ENCODE peak calls at places on chromosomes 11 and 22, in five cellular contexts. T, P, A, H and E are unnamed samples. For H3K36me3 and H3K9me3, the result is how much of the 10 kb centered on the place peaks cover.

GRCh38 chr11:44622190-44622650 is 56.8 kb downstream of the CD82 start:
- DNase-seq in T (no peak), H (peak), A (no peak), P (no peak), E (no peak)

GRCh38 chr11:43579919-43580276 is 100.6 kb upstream of the HSD17B12 start:
- DNase-seq in P (no peak), T (no peak), H (no peak), A (no peak), E (no peak)

GRCh38 chr11:85672111-85672875 is 7.4 kb upstream of the CREBZF start:
- DNase-seq in T (no peak), A (no peak), H (no peak), P (no peak), E (no peak)

GRCh38 chr11:77557553-77557952 is 32.2 kb upstream of the AQP11 start:
- DNase-seq in H (no peak), P (no peak), A (no peak), T (peak), E (no peak)

GRCh38 chr11:113675003-113675471 is 31.1 kb downstream of the TMPRSS5 start:
- DNase-seq in A (no peak), H (no peak), P (no peak), T (peak), E (no peak)

GRCh38 chr22:43889366-43890253 is 2.2 kb downstream of the PNPLA5 start:
- DNase-seq in P (peak), T (peak), H (no peak), A (no peak), E (no peak)

GRCh38 chr11:1832181-1832988 is 2.4 kb upstream of the SYT8 start:
- DNase-seq in P (peak), T (peak), H (peak), A (peak), E (peak)

GRCh38 chr11:67255864-67256263 is 10.4 kb upstream of the GRK2 start:
- DNase-seq in H (no peak), T (no peak), P (peak), A (no peak), E (no peak)

GRCh38 chr11:20161230-20161918 is 1.1 kb upstream of the DBX1 start:
- DNase-seq in P (no peak), T (no peak), H (no peak), A (no peak), E (no peak)

GRCh38 chr11:76744186-76745058 is 38.7 kb upstream of the TSKU start:
- DNase-seq in H (no peak), A (no peak), T (peak), P (no peak), E (peak)

GRCh38 chr11:104124979-104125378 is 39.0 kb downstream of the PDGFD start:
- DNase-seq in P (no peak), H (no peak), T (no peak), A (no peak), E (no peak)

GRCh38 chr11:57662893-57663292 is 5.0 kb upstream of the ZDHHC5 start:
- DNase-seq in A (no peak), P (no peak), H (no peak), T (no peak), E (no peak)

GRCh38 chr11:22730319-22730718 is 63.9 kb downstream of the GAS2 start:
- DNase-seq in H (no peak), T (peak), P (no peak), A (no peak), E (no peak)

GRCh38 chr22:24595863-24596262 is 3.0 kb upstream of the LRRC75B start:
- DNase-seq in A (no peak), T (no peak), H (no peak), P (peak), E (no peak)

GRCh38 chr11:12235080-12235479 is 124.7 kb downstream of the MICAL2 start:
- DNase-seq in T (no peak), H (no peak), P (no peak), A (no peak), E (no peak)

GRCh38 chr11:126109941-126110731 is 47.5 kb upstream of the CDON start:
- DNase-seq in H (no peak), T (peak), A (no peak), P (no peak), E (peak)

GRCh38 chr11:62392944-62393628 is 25.7 kb upstream of the SCGB1A1 start:
- DNase-seq in H (no peak), P (no peak), T (no peak), A (no peak), E (no peak)

GRCh38 chr11:105447936-105448702 is 161.8 kb upstream of the GRIA4 start:
- DNase-seq in A (no peak), P (no peak), H (no peak), T (no peak), E (no peak)

GRCh38 chr11:69215216-69215615 is 59.5 kb downstream of the SMIM38 start:
- DNase-seq in T (no peak), H (no peak), P (no peak), A (no peak), E (no peak)

GRCh38 chr22:31036671-31037550 is 44.2 kb upstream of the SMTN start:
- DNase-seq in A (no peak), T (peak), H (no peak), P (peak), E (peak)

GRCh38 chr11:11512502-11512901 is 109.3 kb downstream of the GALNT18 start:
- DNase-seq in A (no peak), P (no peak), T (no peak), H (no peak), E (no peak)

GRCh38 chr22:43974028-43974545 is 18.8 kb downstream of the SAMM50 start:
- DNase-seq in T (no peak), H (no peak), P (no peak), A (no peak), E (no peak)

GRCh38 chr11:110613526-110613925 is 98.7 kb downstream of the ARHGAP20 start:
- DNase-seq in A (no peak), P (no peak), H (no peak), T (no peak), E (no peak)

GRCh38 chr11:2216400-2217064 is 44.9 kb upstream of the TH start:
- DNase-seq in P (no peak), T (no peak), A (no peak), H (no peak), E (no peak)

GRCh38 chr11:75516140-75516539 is 9.6 kb downstream of the GDPD5 start:
- DNase-seq in A (no peak), T (no peak), P (no peak), H (no peak), E (no peak)

GRCh38 chr22:44426981-44427380 is 71.1 kb downstream of the RTL6 start:
- DNase-seq in T (no peak), P (no peak), A (no peak), H (no peak), E (no peak)

GRCh38 chr11:96817488-96817887 is 427.7 kb downstream of the JRKL start:
- DNase-seq in H (no peak), A (no peak), P (no peak), T (no peak), E (no peak)

GRCh38 chr11:69293819-69294505 is at the start of gene MYEOV:
- DNase-seq in P (peak), T (peak), H (no peak), A (no peak), E (no peak)

GRCh38 chr22:20795014-20795413 is 21.1 kb downstream of the SERPIND1 start:
- DNase-seq in H (no peak), A (no peak), P (no peak), T (no peak), E (no peak)

GRCh38 chr22:20792221-20792965 is 18.5 kb downstream of the SERPIND1 start:
- DNase-seq in H (no peak), T (no peak), P (no peak), A (no peak), E (no peak)

GRCh38 chr22:20794132-20794990 is 20.4 kb downstream of the SERPIND1 start:
- DNase-seq in T (no peak), A (no peak), H (no peak), P (no peak), E (no peak)

GRCh38 chr22:20793386-20794131 is 19.6 kb downstream of the SERPIND1 start:
- DNase-seq in A (no peak), T (no peak), H (no peak), P (no peak), E (no peak)

GRCh38 chr22:20792966-20793332 is 19.0 kb downstream of the SERPIND1 start:
- DNase-seq in A (no peak), T (no peak), H (no peak), P (no peak), E (no peak)
- H3K36me3 ChIP-seq in A (half or more), T (under half), H (under half), P (under half), E (half or more)

GRCh38 chr11:70631624-70632047 is 233.3 kb downstream of the CTTN start:
- DNase-seq in A (no peak), P (no peak), H (no peak), T (no peak), E (no peak)
- H3K9me3 ChIP-seq in A (under half), P (under half), H (under half), T (under half), E (under half)

GRCh38 chr11:3854977-3855807 is at the start of gene STIM1:
- DNase-seq in T (peak), P (peak), H (peak), A (peak), E (peak)
- H3K27ac ChIP-seq in T (peak), P (peak), H (peak), A (peak), E (peak)

GRCh38 chr11:71482216-71482615 is 29.2 kb downstream of the NADSYN1 start:
- DNase-seq in T (no peak), H (no peak), P (no peak), A (no peak), E (no peak)

GRCh38 chr11:71482746-71483364 is 29.9 kb downstream of the NADSYN1 start:
- DNase-seq in A (no peak), H (no peak), T (no peak), P (no peak), E (no peak)

GRCh38 chr11:71484248-71485062 is 31.5 kb downstream of the NADSYN1 start:
- DNase-seq in H (no peak), T (no peak), P (no peak), A (no peak), E (no peak)

GRCh38 chr11:71485063-71485399 is 32.0 kb downstream of the NADSYN1 start:
- DNase-seq in H (no peak), T (no peak), A (no peak), P (no peak), E (no peak)

GRCh38 chr11:71483689-71484088 is 30.7 kb downstream of the NADSYN1 start:
- DNase-seq in T (no peak), P (no peak), A (no peak), H (no peak), E (no peak)
- H3K36me3 ChIP-seq in T (under half), P (half or more), A (half or more), H (under half), E (under half)

DNA sequence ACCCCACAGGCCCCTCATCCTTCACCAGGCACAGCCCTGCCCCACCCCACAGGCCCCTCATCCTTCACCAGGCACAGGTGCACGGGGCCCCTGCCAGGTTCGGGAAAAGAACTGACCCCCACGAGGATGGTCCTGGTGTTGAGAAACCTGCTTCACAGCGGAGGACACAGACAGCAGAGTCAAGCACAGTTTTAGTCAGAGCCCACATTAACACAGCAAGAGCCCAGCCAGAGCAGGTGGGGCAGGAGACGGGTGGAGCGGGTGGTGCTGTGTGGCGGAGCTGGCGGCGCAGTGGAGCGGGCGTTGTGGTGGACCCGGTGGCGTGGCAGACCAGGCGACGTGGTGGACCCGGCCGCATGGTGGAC is 1085.5 kb downstream of the BRD1 start:
- DNase-seq in P (peak), H (no peak), A (no peak), T (no peak), E (no peak)
- H3K9me3 ChIP-seq in P (under half), H (under half), A (under half), T (under half), E (under half)

DNA sequence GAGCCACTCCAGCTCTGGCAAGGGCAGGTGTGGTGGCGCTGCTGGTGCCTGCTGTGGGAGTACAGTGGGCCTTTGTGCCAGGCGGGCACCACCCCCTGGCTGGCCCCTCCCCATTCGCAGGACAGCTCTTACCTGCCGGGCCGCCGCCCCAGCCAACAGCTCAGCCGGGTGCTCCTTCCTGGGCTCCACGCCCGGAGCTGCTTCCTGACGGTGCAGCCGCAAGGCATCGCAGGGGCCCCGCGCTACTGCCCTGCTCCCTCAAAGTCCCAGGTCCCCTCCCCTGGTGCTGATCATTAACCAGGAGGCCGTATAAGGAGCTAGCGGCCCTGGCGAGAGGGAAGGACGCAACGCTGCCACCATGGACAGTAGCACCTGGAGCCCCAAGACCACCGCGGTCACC is at the start of gene SLC5A1:
- DNase-seq in H (no peak), A (no peak), P (peak), T (no peak), E (no peak)
- H3K27ac ChIP-seq in H (no peak), A (no peak), P (no peak), T (no peak), E (no peak)